ENCODE peak calls at places on chromosomes 2 and 18, in seven cellular contexts. T is GM12892; R is trophoblast cell; M is ovary; W is COR-L47; N is NCI-H774; V is stimulated activated CD4-positive, alpha-beta T cell treated with anti-CD3 and anti-CD28 coated beads, Interleukin-2, amount 100 ng/mL, for 4 hours. Q is an unnamed sample.

GRCh38 chr18:6605115-6605869 is 124.2 kb upstream of the ARHGAP28 start:
- DNase-seq in T (no peak), R (no peak), M (no peak), W (no peak), N (no peak), V (no peak), Q (no peak)

GRCh38 chr2:199775297-199775696 is 75.7 kb downstream of the FTCDNL1 start:
- DNase-seq in T (no peak), R (no peak), M (no peak), W (no peak), N (no peak), V (no peak), Q (no peak)

GRCh38 chr2:48693645-48694044 is 61.9 kb downstream of the LHCGR start:
- DNase-seq in T (no peak), R (peak), M (no peak), W (no peak), N (no peak), V (no peak), Q (no peak)

GRCh38 chr2:240291337-240291751 is 144.1 kb upstream of the GPC1 start:
- DNase-seq in T (no peak), R (no peak), M (no peak), W (no peak), N (no peak), V (no peak), Q (no peak)

GRCh38 chr2:42876280-42876840 is 84.0 kb upstream of the HAAO start:
- DNase-seq in T (no peak), R (no peak), M (no peak), W (no peak), N (no peak), V (no peak), Q (no peak)

GRCh38 chr18:13312515-13312914 is 94.0 kb downstream of the LDLRAD4 start:
- DNase-seq in T (no peak), R (no peak), M (no peak), W (no peak), N (no peak), V (no peak), Q (no peak)

GRCh38 chr2:237727363-237727762 is 71.2 kb upstream of the RBM44 start:
- DNase-seq in T (no peak), R (peak), M (no peak), W (no peak), N (no peak), V (no peak), Q (no peak)

GRCh38 chr2:88187038-88187676 is 17.0 kb downstream of the THNSL2 start:
- DNase-seq in T (no peak), R (peak), M (peak), W (peak), N (peak), V (peak), Q (peak)

GRCh38 chr2:171522804-171523338 is 597 bp downstream of the CYBRD1 start:
- DNase-seq in T (no peak), R (no peak), M (peak), W (no peak), N (no peak), V (no peak), Q (peak)